ENCODE peak calls at places on chromosomes 5 and 9, in five cellular contexts. W is IMR-90, J is GM06990, V is cardiac muscle cell, O is body of pancreas. K is an unnamed sample.

GRCh38 chr5:119378075-119378699 is 22.4 kb downstream of the TNFAIP8 start:
- DNase-seq in J (no peak), V (no peak), O (no peak), W (peak), K (no peak)

GRCh38 chr9:77532607-77533006 is 115.5 kb downstream of the GNA14 start:
- DNase-seq in O (no peak), V (no peak), W (no peak), J (no peak), K (no peak)

GRCh38 chr5:6182271-6182815 is 196.0 kb downstream of the MED10 start:
- DNase-seq in O (no peak), V (no peak), J (no peak), W (no peak), K (no peak)

GRCh38 chr5:9670371-9670770 is 40.2 kb upstream of the TAS2R1 start:
- DNase-seq in O (no peak), J (no peak), V (no peak), W (no peak), K (no peak)

GRCh38 chr5:142783601-142784291 is 13.6 kb downstream of the ARHGAP26 start:
- DNase-seq in W (no peak), J (no peak), O (no peak), V (no peak), K (no peak)

GRCh38 chr5:57181151-57181550 is 7.3 kb downstream of the GPBP1 start:
- DNase-seq in W (no peak), O (no peak), V (no peak), J (no peak), K (no peak)

GRCh38 chr5:146447734-146448380 is 724 bp downstream of the TCERG1 start:
- DNase-seq in O (no peak), J (peak), V (no peak), W (peak), K (peak)

GRCh38 chr5:127907907-127908306 is 175.7 kb upstream of the SLC12A2 start:
- DNase-seq in V (no peak), O (no peak), W (no peak), J (no peak), K (no peak)

GRCh38 chr5:87674235-87674634 is 261.5 kb upstream of the CCNH start:
- DNase-seq in O (no peak), J (no peak), W (no peak), V (no peak), K (no peak)

GRCh38 chr5:124580925-124581821 is 165.3 kb downstream of the ZNF608 start:
- DNase-seq in J (no peak), W (no peak), O (peak), V (peak), K (no peak)

GRCh38 chr5:66306105-66306843 is 162.2 kb downstream of the SREK1 start:
- DNase-seq in W (peak), J (no peak), V (peak), O (peak), K (peak)

GRCh38 chr9:26809795-26810194 is 82.8 kb downstream of the CAAP1 start:
- DNase-seq in O (no peak), W (peak), V (no peak), J (no peak), K (peak)

GRCh38 chr9:96417610-96418073 is 528 bp downstream of the ZNF367 start:
- DNase-seq in W (no peak), V (no peak), J (no peak), O (no peak), K (no peak)

GRCh38 chr9:11063263-11063662 is 450.5 kb upstream of the PTPRD start:
- DNase-seq in V (no peak), W (no peak), J (no peak), O (no peak), K (no peak)

GRCh38 chr5:50863771-50864170 is 197.3 kb downstream of the PARP8 start:
- DNase-seq in W (no peak), V (no peak), O (no peak), J (no peak), K (no peak)

GRCh38 chr5:50866415-50866814 is 200.0 kb downstream of the PARP8 start:
- DNase-seq in W (no peak), J (no peak), O (no peak), V (no peak), K (no peak)

GRCh38 chr5:50867140-50867539 is 200.7 kb downstream of the PARP8 start:
- DNase-seq in O (no peak), V (no peak), W (no peak), J (no peak), K (no peak)
- TF ChIP-seq CTCF in O (no peak), V (no peak), W (no peak), J (no peak), K (no peak)

GRCh38 chr5:77906806-77907205 is 130.7 kb upstream of the TBCA start:
- DNase-seq in W (peak), O (no peak), J (no peak), V (no peak), K (peak)

GRCh38 chr5:77909237-77909636 is 133.1 kb upstream of the TBCA start:
- DNase-seq in V (no peak), O (no peak), J (no peak), W (no peak), K (no peak)

GRCh38 chr5:77908787-77909186 is 132.6 kb upstream of the TBCA start:
- DNase-seq in V (no peak), O (no peak), W (no peak), J (no peak), K (no peak)

GRCh38 chr5:77910789-77911188 is 134.7 kb upstream of the TBCA start:
- DNase-seq in V (no peak), W (no peak), O (no peak), J (no peak), K (no peak)

GRCh38 chr5:77907786-77908185 is 131.6 kb upstream of the TBCA start:
- DNase-seq in V (no peak), J (no peak), W (no peak), O (no peak), K (no peak)
- H3K4me3 ChIP-seq in V (no peak), J (no peak), W (no peak), O (no peak), K (no peak)

GRCh38 chr5:37838152-37838932 is 1.5 kb downstream of the GDNF start:
- DNase-seq in O (no peak), V (peak), W (peak), J (no peak), K (no peak)
- TF ChIP-seq CTCF in O (no peak), V (peak), W (peak), J (no peak), K (peak)

GRCh38 chr9:133844431-133844830 is 106.3 kb upstream of the SARDH start:
- DNase-seq in J (no peak), O (no peak), W (no peak), V (no peak), K (no peak)
- H3K4me3 ChIP-seq in J (no peak), O (no peak), W (no peak), V (no peak), K (no peak)

GRCh38 chr9:37520641-37521040 is 34.9 kb downstream of the POLR1E start:
- DNase-seq in J (no peak), V (no peak), W (no peak), O (no peak), K (no peak)
- TF ChIP-seq CTCF in J (no peak), V (no peak), W (no peak), O (no peak), K (no peak)

GRCh38 chr5:100518377-100518776 is 16.8 kb upstream of the FAM174A start:
- DNase-seq in W (no peak), O (no peak), J (no peak), V (no peak), K (no peak)

GRCh38 chr5:100520348-100520747 is 14.8 kb upstream of the FAM174A start:
- DNase-seq in J (no peak), V (no peak), O (no peak), W (no peak), K (no peak)

GRCh38 chr5:100516285-100516684 is 18.9 kb upstream of the FAM174A start:
- DNase-seq in O (no peak), J (no peak), W (no peak), V (no peak), K (no peak)

GRCh38 chr5:100517301-100517974 is 17.7 kb upstream of the FAM174A start:
- DNase-seq in V (no peak), J (no peak), W (no peak), O (no peak), K (peak)

DNA sequence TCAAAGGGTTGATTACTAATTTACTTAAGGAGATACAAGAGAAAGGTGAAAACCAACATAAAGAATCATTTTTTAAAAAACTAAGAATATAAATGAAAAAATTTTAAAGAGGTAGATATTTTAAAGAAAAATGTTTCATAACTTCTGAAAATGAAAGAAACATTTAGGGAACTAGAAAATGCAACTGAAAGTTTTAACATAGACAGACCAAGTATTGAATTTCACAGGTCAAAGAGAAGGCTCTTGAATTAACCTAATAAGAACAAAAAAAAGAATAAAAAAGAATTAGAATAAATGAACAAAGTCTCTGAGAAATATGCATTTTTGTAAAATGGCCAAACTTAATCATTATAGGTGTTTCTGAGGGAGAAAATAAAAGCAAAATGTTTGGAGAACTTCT is 16.1 kb upstream of the FAM174A start:
- DNase-seq in O (no peak), J (no peak), W (no peak), V (no peak), K (no peak)
- H3K4me3 ChIP-seq in O (no peak), J (no peak), W (no peak), V (no peak), K (no peak)

GRCh38 chr9:129885670-129886106 is 50.4 kb downstream of the USP20 start:
- DNase-seq in V (peak), J (peak), W (peak), O (peak), K (peak)

GRCh38 chr9:129888085-129888808 is 53.0 kb downstream of the USP20 start:
- DNase-seq in J (peak), W (no peak), V (no peak), O (no peak), K (peak)

GRCh38 chr9:129888809-129889460 is 53.7 kb downstream of the USP20 start:
- DNase-seq in J (no peak), W (no peak), V (no peak), O (no peak), K (no peak)

GRCh38 chr9:129886226-129887174 is 51.2 kb downstream of the USP20 start:
- DNase-seq in O (no peak), W (no peak), J (peak), V (no peak), K (peak)

GRCh38 chr9:129887210-129888084 is 52.2 kb downstream of the USP20 start:
- DNase-seq in J (no peak), V (no peak), W (peak), O (no peak), K (peak)
- TF ChIP-seq CTCF in J (peak), V (peak), W (peak), O (no peak), K (no peak)

DNA sequence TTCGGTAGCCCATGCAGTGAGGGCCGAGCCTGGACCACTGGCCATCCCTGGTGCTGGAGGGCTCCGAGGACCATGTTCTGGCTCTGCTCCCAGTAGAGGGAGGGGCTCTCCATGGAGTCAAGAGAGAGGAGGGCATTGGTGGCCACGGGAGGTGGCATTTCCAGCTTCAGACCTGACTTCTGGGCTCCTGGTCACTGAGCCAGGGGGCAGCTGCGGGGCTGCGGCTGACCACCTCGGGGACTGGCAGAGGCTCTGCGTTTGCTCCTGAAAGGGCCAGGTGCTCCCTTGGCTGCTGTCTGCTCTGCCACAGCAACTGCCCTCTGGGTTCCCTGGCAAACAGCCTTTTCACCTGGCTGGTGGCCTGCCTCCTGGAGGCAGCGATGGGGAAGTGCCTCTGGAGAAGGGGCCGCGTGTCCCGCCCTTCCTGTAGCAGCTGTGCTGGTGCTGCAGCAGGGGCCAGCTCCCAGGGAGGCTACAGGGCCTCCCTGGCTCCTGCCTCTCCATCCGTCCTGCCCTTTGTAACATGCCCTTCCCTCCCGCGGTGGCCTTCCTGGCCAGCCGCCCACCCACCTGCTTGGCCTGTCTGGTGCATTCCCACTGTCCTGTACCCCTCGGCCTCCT is 144.6 kb downstream of the CACNA1B start:
- DNase-seq in V (peak), O (peak), W (no peak), J (no peak), K (no peak)
- H3K4me3 ChIP-seq in V (no peak), O (no peak), W (no peak), J (no peak), K (no peak)

GRCh38 chr5:40841068-40841805 is at the start of gene CARD6:
- DNase-seq in W (peak), J (no peak), V (no peak), O (no peak), K (peak)
- TF ChIP-seq CTCF in W (no peak), J (no peak), V (no peak), O (no peak), K (no peak)